ENCODE peak calls at places on chromosomes 5 and 9, in six cellular contexts. N is activated T-helper 9 cell treated with anti-CD3 and anti-CD28 coated beads, Interleukin-2, amount 50 U/mL, for 16 hours; J is effector memory CD8-positive, alpha-beta T cell; Q is CD8-positive, alpha-beta memory T cell; C is stimulated activated CD8-positive, alpha-beta memory T cell treated with anti-CD3 and anti-CD28 coated beads, Interleukin-2, amount 100 ng/mL, for 48 hours; P is ELF-1. O is an unnamed sample.
A peak's percentile ranks its signal among the peaks of the same experiment; 100 is the strongest.

GRCh38 chr5:125536582-125536981 is 790.1 kb upstream of the ZNF608 start:
- DNase-seq in N (no peak), J (no peak), Q (no peak), C (no peak), P (no peak), O (no peak)

GRCh38 chr9:125254231-125254630 is 7.4 kb upstream of the GAPVD1 start:
- DNase-seq in N (no peak), J (no peak), Q (no peak), C (no peak), P (no peak), O (no peak)

GRCh38 chr5:168693297-168693696 is 114.1 kb upstream of the PANK3 start:
- DNase-seq in N (no peak), J (no peak), Q (no peak), C (no peak), P (peak; percentile 74), O (no peak)

GRCh38 chr5:142915840-142916424 is 145.8 kb downstream of the ARHGAP26 start:
- DNase-seq in N (no peak), J (no peak), Q (no peak), C (no peak), P (peak; percentile 59), O (no peak)

GRCh38 chr9:108094676-108094993 is 605.1 kb upstream of the KLF4 start:
- DNase-seq in N (no peak), J (no peak), Q (no peak), C (no peak), P (no peak), O (no peak)

GRCh38 chr5:10676224-10676623 is 84.8 kb downstream of the DAP start:
- DNase-seq in N (no peak), J (no peak), Q (no peak), C (no peak), P (no peak), O (peak; percentile 52)

GRCh38 chr5:23305055-23305454 is 202.4 kb upstream of the PRDM9 start:
- DNase-seq in N (no peak), J (no peak), Q (no peak), C (no peak), P (no peak), O (no peak)

GRCh38 chr9:4116091-4116581 is 183.7 kb downstream of the GLIS3 start:
- DNase-seq in N (no peak), J (no peak), Q (no peak), C (no peak), P (no peak), O (no peak)

GRCh38 chr9:114156658-114157421 is 1.5 kb downstream of the COL27A1 start:
- DNase-seq in N (peak; percentile 9), J (no peak), Q (no peak), C (no peak), P (peak; percentile 69), O (no peak)

GRCh38 chr5:124995451-124995850 is 249.0 kb upstream of the ZNF608 start:
- DNase-seq in N (no peak), J (no peak), Q (no peak), C (no peak), P (no peak), O (no peak)

GRCh38 chr5:153542536-153542935 is 52.1 kb downstream of the GRIA1 start:
- DNase-seq in N (no peak), J (no peak), Q (no peak), C (no peak), P (no peak), O (no peak)

GRCh38 chr9:87107072-87107471 is 159.8 kb upstream of the GAS1 start:
- DNase-seq in N (no peak), J (no peak), Q (no peak), C (no peak), P (peak; percentile 48), O (no peak)

O was measured in suprapubic skin.